ENCODE peak calls at places on chromosomes 12 and 14, in eight cellular contexts. One of them, this sample, is unnamed.

GRCh38 chr14:56057071-56057865 is 60.9 kb upstream of the PELI2 start:
- DNase-seq in fibroblast of the aortic adventitia: no peak
- DNase-seq in cardiac muscle cell: no peak
- DNase-seq in sigmoid colon: no peak
- DNase-seq in mucosa of descending colon: no peak
- DNase-seq in pancreas: no peak
- DNase-seq in hepatocyte: no peak
- DNase-seq in ovary: no peak
- DNase-seq in this sample: no peak

GRCh38 chr12:115511971-115512370 is 765.5 kb downstream of the MED13L start:
- DNase-seq in fibroblast of the aortic adventitia: no peak
- DNase-seq in cardiac muscle cell: no peak
- DNase-seq in sigmoid colon: no peak
- DNase-seq in mucosa of descending colon: no peak
- DNase-seq in pancreas: no peak
- DNase-seq in hepatocyte: no peak
- DNase-seq in ovary: no peak
- DNase-seq in this sample: no peak

GRCh38 chr14:93732524-93732923 is 55.8 kb downstream of the PRIMA1 start:
- DNase-seq in fibroblast of the aortic adventitia: no peak
- DNase-seq in cardiac muscle cell: no peak
- DNase-seq in sigmoid colon: no peak
- DNase-seq in mucosa of descending colon: no peak
- DNase-seq in pancreas: no peak
- DNase-seq in hepatocyte: no peak
- DNase-seq in ovary: no peak
- DNase-seq in this sample: no peak

GRCh38 chr14:91946313-91947195 is 940 bp downstream of the FBLN5 start:
- DNase-seq in fibroblast of the aortic adventitia: peak
- DNase-seq in cardiac muscle cell: peak
- DNase-seq in sigmoid colon: no peak
- DNase-seq in mucosa of descending colon: no peak
- DNase-seq in pancreas: no peak
- DNase-seq in hepatocyte: no peak
- DNase-seq in ovary: peak
- DNase-seq in this sample: peak

GRCh38 chr12:111597731-111598636 is 1.1 kb downstream of the ATXN2 start:
- DNase-seq in fibroblast of the aortic adventitia: no peak
- DNase-seq in cardiac muscle cell: peak
- DNase-seq in sigmoid colon: peak
- DNase-seq in mucosa of descending colon: peak
- DNase-seq in pancreas: peak
- DNase-seq in hepatocyte: peak
- DNase-seq in ovary: peak
- DNase-seq in this sample: peak

GRCh38 chr14:54727929-54728328 is 161.0 kb downstream of the SAMD4A start:
- DNase-seq in fibroblast of the aortic adventitia: no peak
- DNase-seq in cardiac muscle cell: no peak
- DNase-seq in sigmoid colon: peak
- DNase-seq in mucosa of descending colon: no peak
- DNase-seq in pancreas: no peak
- DNase-seq in hepatocyte: no peak
- DNase-seq in ovary: no peak
- DNase-seq in this sample: no peak

GRCh38 chr12:124786065-124786964 is 77.3 kb downstream of the SCARB1 start:
- DNase-seq in fibroblast of the aortic adventitia: peak
- DNase-seq in cardiac muscle cell: peak
- DNase-seq in sigmoid colon: peak
- DNase-seq in mucosa of descending colon: no peak
- DNase-seq in pancreas: peak
- DNase-seq in hepatocyte: peak
- DNase-seq in ovary: peak
- DNase-seq in this sample: peak

GRCh38 chr12:105825141-105825540 is 313.6 kb downstream of the NUAK1 start:
- DNase-seq in fibroblast of the aortic adventitia: no peak
- DNase-seq in cardiac muscle cell: no peak
- DNase-seq in sigmoid colon: no peak
- DNase-seq in mucosa of descending colon: no peak
- DNase-seq in pancreas: no peak
- DNase-seq in hepatocyte: no peak
- DNase-seq in ovary: no peak
- DNase-seq in this sample: no peak

GRCh38 chr12:52826611-52827498 is 7.3 kb downstream of the KRT79 start:
- DNase-seq in fibroblast of the aortic adventitia: no peak
- DNase-seq in cardiac muscle cell: no peak
- DNase-seq in sigmoid colon: no peak
- DNase-seq in mucosa of descending colon: no peak
- DNase-seq in pancreas: no peak
- DNase-seq in hepatocyte: no peak
- DNase-seq in ovary: no peak
- DNase-seq in this sample: no peak

GRCh38 chr12:101277443-101277842 is 2.5 kb upstream of the UTP20 start:
- DNase-seq in fibroblast of the aortic adventitia: no peak
- DNase-seq in cardiac muscle cell: no peak
- DNase-seq in sigmoid colon: no peak
- DNase-seq in mucosa of descending colon: no peak
- DNase-seq in pancreas: no peak
- DNase-seq in hepatocyte: no peak
- DNase-seq in ovary: no peak
- DNase-seq in this sample: no peak

GRCh38 chr12:69007166-69007857 is 74.3 kb upstream of the CPM start:
- DNase-seq in fibroblast of the aortic adventitia: peak
- DNase-seq in cardiac muscle cell: peak
- DNase-seq in sigmoid colon: no peak
- DNase-seq in mucosa of descending colon: no peak
- DNase-seq in pancreas: no peak
- DNase-seq in hepatocyte: peak
- DNase-seq in ovary: peak
- DNase-seq in this sample: peak

GRCh38 chr12:122399592-122400373 is 22.7 kb downstream of the CLIP1 start:
- DNase-seq in fibroblast of the aortic adventitia: peak
- DNase-seq in cardiac muscle cell: peak
- DNase-seq in sigmoid colon: peak
- DNase-seq in mucosa of descending colon: peak
- DNase-seq in pancreas: peak
- DNase-seq in hepatocyte: peak
- DNase-seq in ovary: peak
- DNase-seq in this sample: peak

GRCh38 chr12:63764481-63764880 is 15.2 kb upstream of the RXYLT1 start:
- DNase-seq in fibroblast of the aortic adventitia: no peak
- DNase-seq in cardiac muscle cell: no peak
- DNase-seq in sigmoid colon: no peak
- DNase-seq in mucosa of descending colon: no peak
- DNase-seq in pancreas: no peak
- DNase-seq in hepatocyte: no peak
- DNase-seq in ovary: no peak
- DNase-seq in this sample: no peak

GRCh38 chr12:63770375-63770774 is 9.3 kb upstream of the RXYLT1 start:
- DNase-seq in fibroblast of the aortic adventitia: no peak
- DNase-seq in cardiac muscle cell: no peak
- DNase-seq in sigmoid colon: no peak
- DNase-seq in mucosa of descending colon: no peak
- DNase-seq in pancreas: no peak
- DNase-seq in hepatocyte: no peak
- DNase-seq in ovary: no peak
- DNase-seq in this sample: no peak

DNA sequence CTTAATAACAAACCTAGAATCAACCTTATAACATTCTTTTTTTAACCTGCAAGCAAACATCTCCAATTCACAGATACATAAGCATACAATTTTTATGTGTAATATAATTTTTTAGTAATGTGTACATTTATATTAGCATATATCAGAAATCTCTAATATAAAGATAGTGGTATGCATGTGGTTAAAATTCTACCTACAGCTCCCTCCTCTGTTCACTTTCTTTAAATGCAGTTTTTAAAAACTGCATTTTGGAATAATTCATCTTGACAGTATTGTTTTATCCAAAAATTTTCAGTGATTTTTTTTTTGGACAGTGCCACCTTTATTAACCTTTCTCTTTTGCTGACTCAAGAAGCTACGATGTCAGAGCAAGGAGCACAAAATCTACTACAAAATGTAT is 13.2 kb upstream of the RXYLT1 start:
- DNase-seq in fibroblast of the aortic adventitia: peak
- DNase-seq in cardiac muscle cell: no peak
- DNase-seq in sigmoid colon: no peak
- DNase-seq in mucosa of descending colon: no peak
- DNase-seq in pancreas: no peak
- DNase-seq in hepatocyte: no peak
- DNase-seq in ovary: no peak
- DNase-seq in this sample: peak
- TF ChIP-seq CTCF in fibroblast of the aortic adventitia: peak
- TF ChIP-seq CTCF in cardiac muscle cell: peak
- TF ChIP-seq CTCF in sigmoid colon: no peak
- TF ChIP-seq CTCF in mucosa of descending colon: no peak
- TF ChIP-seq CTCF in pancreas: no peak
- TF ChIP-seq CTCF in hepatocyte: peak
- TF ChIP-seq CTCF in ovary: no peak
- TF ChIP-seq CTCF in this sample: peak

DNA sequence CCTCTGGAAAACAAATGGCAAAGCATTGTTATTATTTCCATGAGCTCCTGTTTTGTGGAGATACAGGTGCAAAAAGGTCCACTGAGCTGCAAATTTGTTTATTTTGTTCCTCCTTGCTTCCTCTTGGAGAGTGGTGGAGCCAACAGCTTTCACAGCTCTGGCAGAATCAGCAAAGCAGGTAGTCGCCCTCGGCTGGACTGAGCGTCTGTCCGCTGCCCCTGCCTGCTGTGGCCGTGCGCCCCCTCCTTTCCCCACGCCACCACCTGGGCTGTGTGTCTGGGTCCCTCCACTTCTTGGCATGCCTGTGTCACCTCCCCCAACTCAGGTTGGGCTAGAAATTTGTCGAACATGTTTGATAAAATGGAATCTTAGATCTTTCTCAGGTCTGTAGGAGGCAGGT is 188.2 kb downstream of the TSPAN9 start:
- DNase-seq in fibroblast of the aortic adventitia: no peak
- DNase-seq in cardiac muscle cell: no peak
- DNase-seq in sigmoid colon: no peak
- DNase-seq in mucosa of descending colon: no peak
- DNase-seq in pancreas: no peak
- DNase-seq in hepatocyte: no peak
- DNase-seq in ovary: no peak
- DNase-seq in this sample: no peak
- H3K4me3 ChIP-seq in fibroblast of the aortic adventitia: no peak
- H3K4me3 ChIP-seq in cardiac muscle cell: no peak
- H3K4me3 ChIP-seq in sigmoid colon: no peak
- H3K4me3 ChIP-seq in mucosa of descending colon: no peak
- H3K4me3 ChIP-seq in pancreas: no peak
- H3K4me3 ChIP-seq in hepatocyte: no peak
- H3K4me3 ChIP-seq in ovary: no peak
- H3K4me3 ChIP-seq in this sample: no peak

DNA sequence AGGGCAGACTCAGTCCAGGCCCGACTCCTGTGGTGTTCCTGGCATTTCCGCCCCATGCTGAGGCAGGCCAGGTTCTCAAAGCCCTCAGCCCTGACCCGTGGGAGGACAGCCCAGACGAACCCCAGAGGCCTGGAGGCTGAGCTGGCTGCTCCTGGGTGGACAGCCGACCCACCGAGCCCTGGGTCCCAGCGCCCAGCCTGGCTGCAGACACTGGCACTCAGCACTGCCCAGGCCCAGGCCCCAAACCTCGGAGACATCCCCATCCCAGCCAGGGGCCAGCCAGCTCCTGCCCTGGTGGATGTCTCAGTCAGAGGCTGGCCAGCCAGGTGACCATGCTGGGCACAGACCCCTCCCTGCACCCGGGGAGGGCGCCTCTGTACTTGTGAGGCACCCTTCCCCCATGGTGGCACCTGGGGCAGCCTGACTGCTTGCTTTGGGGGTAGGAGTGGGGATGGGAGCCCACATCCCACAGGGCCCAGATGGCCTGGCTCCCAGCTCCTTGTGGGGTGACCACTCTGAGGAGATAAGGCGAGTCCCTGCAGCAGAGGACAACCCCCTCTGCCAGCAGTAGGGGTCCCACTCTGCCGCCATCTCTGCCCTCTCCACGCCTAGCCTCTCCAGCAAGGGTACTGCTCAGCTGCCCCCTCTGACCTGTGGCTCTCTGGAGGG is 1.4 kb downstream of the PLD4 start:
- DNase-seq in fibroblast of the aortic adventitia: no peak
- DNase-seq in cardiac muscle cell: peak
- DNase-seq in sigmoid colon: no peak
- DNase-seq in mucosa of descending colon: no peak
- DNase-seq in pancreas: no peak
- DNase-seq in hepatocyte: no peak
- DNase-seq in ovary: no peak
- DNase-seq in this sample: peak
- TF ChIP-seq CTCF in fibroblast of the aortic adventitia: no peak
- TF ChIP-seq CTCF in cardiac muscle cell: no peak
- TF ChIP-seq CTCF in sigmoid colon: no peak
- TF ChIP-seq CTCF in mucosa of descending colon: no peak
- TF ChIP-seq CTCF in pancreas: no peak
- TF ChIP-seq CTCF in hepatocyte: no peak
- TF ChIP-seq CTCF in ovary: no peak
- TF ChIP-seq CTCF in this sample: no peak

GRCh38 chr12:130589391-130590317 is 126.4 kb downstream of the RIMBP2 start:
- DNase-seq in fibroblast of the aortic adventitia: no peak
- DNase-seq in cardiac muscle cell: no peak
- DNase-seq in sigmoid colon: no peak
- DNase-seq in mucosa of descending colon: no peak
- DNase-seq in pancreas: no peak
- DNase-seq in hepatocyte: no peak
- DNase-seq in ovary: no peak
- DNase-seq in this sample: no peak
- H3K4me3 ChIP-seq in fibroblast of the aortic adventitia: no peak
- H3K4me3 ChIP-seq in cardiac muscle cell: no peak
- H3K4me3 ChIP-seq in sigmoid colon: no peak
- H3K4me3 ChIP-seq in mucosa of descending colon: no peak
- H3K4me3 ChIP-seq in pancreas: no peak
- H3K4me3 ChIP-seq in hepatocyte: no peak
- H3K4me3 ChIP-seq in ovary: no peak
- H3K4me3 ChIP-seq in this sample: no peak

GRCh38 chr12:93959657-93960056 is 188.7 kb upstream of the PLXNC1 start:
- DNase-seq in fibroblast of the aortic adventitia: no peak
- DNase-seq in cardiac muscle cell: no peak
- DNase-seq in sigmoid colon: no peak
- DNase-seq in mucosa of descending colon: no peak
- DNase-seq in pancreas: no peak
- DNase-seq in hepatocyte: no peak
- DNase-seq in ovary: no peak
- DNase-seq in this sample: no peak

GRCh38 chr12:93960521-93960920 is 187.9 kb upstream of the PLXNC1 start:
- DNase-seq in fibroblast of the aortic adventitia: no peak
- DNase-seq in cardiac muscle cell: peak
- DNase-seq in sigmoid colon: no peak
- DNase-seq in mucosa of descending colon: no peak
- DNase-seq in pancreas: no peak
- DNase-seq in hepatocyte: no peak
- DNase-seq in ovary: no peak
- DNase-seq in this sample: peak

GRCh38 chr12:93957180-93957579 is 191.2 kb upstream of the PLXNC1 start:
- DNase-seq in fibroblast of the aortic adventitia: peak
- DNase-seq in cardiac muscle cell: no peak
- DNase-seq in sigmoid colon: no peak
- DNase-seq in mucosa of descending colon: no peak
- DNase-seq in pancreas: no peak
- DNase-seq in hepatocyte: no peak
- DNase-seq in ovary: no peak
- DNase-seq in this sample: no peak

GRCh38 chr12:93956551-93956950 is 191.8 kb upstream of the PLXNC1 start:
- DNase-seq in fibroblast of the aortic adventitia: no peak
- DNase-seq in cardiac muscle cell: no peak
- DNase-seq in sigmoid colon: no peak
- DNase-seq in mucosa of descending colon: no peak
- DNase-seq in pancreas: no peak
- DNase-seq in hepatocyte: no peak
- DNase-seq in ovary: no peak
- DNase-seq in this sample: no peak

GRCh38 chr12:93957870-93958269 is 190.5 kb upstream of the PLXNC1 start:
- DNase-seq in fibroblast of the aortic adventitia: peak
- DNase-seq in cardiac muscle cell: no peak
- DNase-seq in sigmoid colon: no peak
- DNase-seq in mucosa of descending colon: no peak
- DNase-seq in pancreas: no peak
- DNase-seq in hepatocyte: no peak
- DNase-seq in ovary: no peak
- DNase-seq in this sample: no peak
- TF ChIP-seq CTCF in fibroblast of the aortic adventitia: peak
- TF ChIP-seq CTCF in cardiac muscle cell: no peak
- TF ChIP-seq CTCF in sigmoid colon: no peak
- TF ChIP-seq CTCF in mucosa of descending colon: no peak
- TF ChIP-seq CTCF in pancreas: no peak
- TF ChIP-seq CTCF in hepatocyte: no peak
- TF ChIP-seq CTCF in ovary: no peak
- TF ChIP-seq CTCF in this sample: no peak

This sample was measured in choroid plexus epithelial cell.